ENCODE peak calls at places on chromosome 14, in seven cellular contexts. O is CD4-positive, CD25-positive, alpha-beta regulatory T cell; D is stimulated activated CD4-positive, alpha-beta T cell treated with anti-CD3 and anti-CD28 coated beads, Interleukin-1b, Interleukin-23, amount 100 ng/mL, for 48 hours; H is NCI-H774; F is posterior cingulate gyrus; M is hepatic stellate cell; Y is activated CD4-positive, alpha-beta T cell treated with anti-CD3 and anti-CD28 coated beads, Interleukin-2, amount 10 ng/mL, durations not matched to agents 7 days and 5 days. J is an unnamed sample.

GRCh38 chr14:100666403-100666802 is 60.3 kb upstream of the DLK1 start:
- DNase-seq in O (no peak), D (no peak), H (no peak), F (no peak), M (no peak), Y (no peak), J (no peak)

GRCh38 chr14:103016071-103016470 is 41.3 kb downstream of the CDC42BPB start:
- DNase-seq in O (no peak), D (no peak), H (no peak), F (no peak), M (no peak), Y (no peak), J (no peak)

GRCh38 chr14:76710093-76711010 is 50.9 kb upstream of the VASH1 start:
- DNase-seq in O (peak), D (no peak), H (peak), F (no peak), M (peak), Y (peak), J (peak)

GRCh38 chr14:24605435-24606190 is 3.9 kb downstream of the GZMH start:
- DNase-seq in O (peak), D (peak), H (no peak), F (no peak), M (peak), Y (peak), J (no peak)

GRCh38 chr14:89503458-89503996 is 86.5 kb upstream of the FOXN3 start:
- DNase-seq in O (no peak), D (no peak), H (no peak), F (no peak), M (no peak), Y (no peak), J (no peak)

GRCh38 chr14:89507926-89508460 is 91.0 kb upstream of the FOXN3 start:
- DNase-seq in O (no peak), D (no peak), H (no peak), F (no peak), M (peak), Y (no peak), J (no peak)

GRCh38 chr14:100645200-100645985 is 58.2 kb upstream of the BEGAIN start:
- DNase-seq in O (peak), D (peak), H (peak), F (peak), M (peak), Y (peak), J (peak)

GRCh38 chr14:95440951-95441350 is 75.5 kb downstream of the SYNE3 start:
- DNase-seq in O (no peak), D (no peak), H (no peak), F (no peak), M (no peak), Y (no peak), J (no peak)

GRCh38 chr14:76168531-76168930 is 16.8 kb downstream of the GPATCH2L start:
- DNase-seq in O (no peak), D (no peak), H (no peak), F (no peak), M (no peak), Y (no peak), J (no peak)

GRCh38 chr14:72683787-72684186 is 210.1 kb downstream of the DPF3 start:
- DNase-seq in O (no peak), D (no peak), H (no peak), F (no peak), M (no peak), Y (no peak), J (no peak)

GRCh38 chr14:68879841-68880575 is 87.1 kb upstream of the ZFP36L1 start:
- DNase-seq in O (no peak), D (no peak), H (no peak), F (no peak), M (no peak), Y (no peak), J (no peak)